ENCODE peak calls at places on chromosomes 12 and 14, in nine cellular contexts. One of them, this sample, is unnamed.

GRCh38 chr12:95336387-95337067 is 118.9 kb downstream of the VEZT start:
- DNase-seq in WTC11: peak
- DNase-seq in endothelial cell: peak
- DNase-seq in neural progenitor cell: peak
- DNase-seq in uterus: peak
- DNase-seq in neural crest cell: peak
- DNase-seq in dorsolateral prefrontal cortex: peak
- DNase-seq in lung: peak
- DNase-seq in heart right ventricle: peak
- DNase-seq in this sample: peak

GRCh38 chr12:31752450-31752849 is 23.6 kb upstream of the AMN1 start:
- DNase-seq in WTC11: no peak
- DNase-seq in endothelial cell: no peak
- DNase-seq in neural progenitor cell: no peak
- DNase-seq in uterus: no peak
- DNase-seq in neural crest cell: no peak
- DNase-seq in dorsolateral prefrontal cortex: no peak
- DNase-seq in lung: no peak
- DNase-seq in heart right ventricle: no peak
- DNase-seq in this sample: no peak

GRCh38 chr12:59453461-59453860 is 142.4 kb upstream of the SLC16A7 start:
- DNase-seq in WTC11: no peak
- DNase-seq in endothelial cell: no peak
- DNase-seq in neural progenitor cell: no peak
- DNase-seq in uterus: no peak
- DNase-seq in neural crest cell: no peak
- DNase-seq in dorsolateral prefrontal cortex: no peak
- DNase-seq in lung: no peak
- DNase-seq in heart right ventricle: no peak
- DNase-seq in this sample: no peak

GRCh38 chr12:133165776-133166175 is 15.5 kb upstream of the ZNF268 start:
- DNase-seq in WTC11: no peak
- DNase-seq in endothelial cell: no peak
- DNase-seq in neural progenitor cell: no peak
- DNase-seq in uterus: no peak
- DNase-seq in neural crest cell: no peak
- DNase-seq in dorsolateral prefrontal cortex: no peak
- DNase-seq in lung: no peak
- DNase-seq in heart right ventricle: no peak
- DNase-seq in this sample: no peak

GRCh38 chr12:18868673-18869072 is 130.8 kb downstream of the CAPZA3 start:
- DNase-seq in WTC11: no peak
- DNase-seq in endothelial cell: no peak
- DNase-seq in neural progenitor cell: no peak
- DNase-seq in uterus: no peak
- DNase-seq in neural crest cell: no peak
- DNase-seq in dorsolateral prefrontal cortex: no peak
- DNase-seq in lung: no peak
- DNase-seq in heart right ventricle: no peak
- DNase-seq in this sample: no peak

GRCh38 chr14:95527392-95528002 is 7.4 kb upstream of the GLRX5 start:
- DNase-seq in WTC11: no peak
- DNase-seq in endothelial cell: peak
- DNase-seq in neural progenitor cell: peak
- DNase-seq in uterus: peak
- DNase-seq in neural crest cell: no peak
- DNase-seq in dorsolateral prefrontal cortex: no peak
- DNase-seq in lung: no peak
- DNase-seq in heart right ventricle: peak
- DNase-seq in this sample: no peak

GRCh38 chr12:42326466-42327226 is 679 bp downstream of the PPHLN1 start:
- DNase-seq in WTC11: no peak
- DNase-seq in endothelial cell: no peak
- DNase-seq in neural progenitor cell: peak
- DNase-seq in uterus: no peak
- DNase-seq in neural crest cell: no peak
- DNase-seq in dorsolateral prefrontal cortex: no peak
- DNase-seq in lung: no peak
- DNase-seq in heart right ventricle: no peak
- DNase-seq in this sample: no peak

GRCh38 chr12:49342066-49342913 is 4.4 kb upstream of the DNAJC22 start:
- DNase-seq in WTC11: peak
- DNase-seq in endothelial cell: peak
- DNase-seq in neural progenitor cell: peak
- DNase-seq in uterus: peak
- DNase-seq in neural crest cell: peak
- DNase-seq in dorsolateral prefrontal cortex: peak
- DNase-seq in lung: peak
- DNase-seq in heart right ventricle: peak
- DNase-seq in this sample: peak

GRCh38 chr12:14365294-14366210 is at the start of gene ATF7IP:
- DNase-seq in WTC11: peak
- DNase-seq in endothelial cell: peak
- DNase-seq in neural progenitor cell: peak
- DNase-seq in uterus: peak
- DNase-seq in neural crest cell: peak
- DNase-seq in dorsolateral prefrontal cortex: peak
- DNase-seq in lung: peak
- DNase-seq in heart right ventricle: peak
- DNase-seq in this sample: peak

GRCh38 chr12:64566882-64567517 is 43.3 kb upstream of the RASSF3 start:
- DNase-seq in WTC11: no peak
- DNase-seq in endothelial cell: no peak
- DNase-seq in neural progenitor cell: peak
- DNase-seq in uterus: no peak
- DNase-seq in neural crest cell: no peak
- DNase-seq in dorsolateral prefrontal cortex: no peak
- DNase-seq in lung: no peak
- DNase-seq in heart right ventricle: no peak
- DNase-seq in this sample: no peak

GRCh38 chr12:102971227-102971626 is 13.8 kb downstream of the ASCL1 start:
- DNase-seq in WTC11: no peak
- DNase-seq in endothelial cell: no peak
- DNase-seq in neural progenitor cell: no peak
- DNase-seq in uterus: no peak
- DNase-seq in neural crest cell: no peak
- DNase-seq in dorsolateral prefrontal cortex: no peak
- DNase-seq in lung: no peak
- DNase-seq in heart right ventricle: no peak
- DNase-seq in this sample: no peak

GRCh38 chr14:49089078-49089477 is 497.1 kb downstream of the RPS29 start:
- DNase-seq in WTC11: no peak
- DNase-seq in endothelial cell: no peak
- DNase-seq in neural progenitor cell: no peak
- DNase-seq in uterus: no peak
- DNase-seq in neural crest cell: no peak
- DNase-seq in dorsolateral prefrontal cortex: no peak
- DNase-seq in lung: no peak
- DNase-seq in heart right ventricle: no peak
- DNase-seq in this sample: no peak

GRCh38 chr14:91927800-91928199 is 19.7 kb downstream of the FBLN5 start:
- DNase-seq in WTC11: no peak
- DNase-seq in endothelial cell: no peak
- DNase-seq in neural progenitor cell: no peak
- DNase-seq in uterus: no peak
- DNase-seq in neural crest cell: no peak
- DNase-seq in dorsolateral prefrontal cortex: no peak
- DNase-seq in lung: no peak
- DNase-seq in heart right ventricle: no peak
- DNase-seq in this sample: no peak

GRCh38 chr14:91924871-91925726 is 22.4 kb downstream of the FBLN5 start:
- DNase-seq in WTC11: peak
- DNase-seq in endothelial cell: no peak
- DNase-seq in neural progenitor cell: no peak
- DNase-seq in uterus: no peak
- DNase-seq in neural crest cell: no peak
- DNase-seq in dorsolateral prefrontal cortex: no peak
- DNase-seq in lung: no peak
- DNase-seq in heart right ventricle: no peak
- DNase-seq in this sample: no peak

GRCh38 chr14:91926131-91926890 is 21.2 kb downstream of the FBLN5 start:
- DNase-seq in WTC11: no peak
- DNase-seq in endothelial cell: no peak
- DNase-seq in neural progenitor cell: no peak
- DNase-seq in uterus: no peak
- DNase-seq in neural crest cell: no peak
- DNase-seq in dorsolateral prefrontal cortex: no peak
- DNase-seq in lung: no peak
- DNase-seq in heart right ventricle: no peak
- DNase-seq in this sample: no peak

GRCh38 chr14:91927216-91927615 is 20.3 kb downstream of the FBLN5 start:
- DNase-seq in WTC11: no peak
- DNase-seq in endothelial cell: no peak
- DNase-seq in neural progenitor cell: no peak
- DNase-seq in uterus: no peak
- DNase-seq in neural crest cell: no peak
- DNase-seq in dorsolateral prefrontal cortex: no peak
- DNase-seq in lung: no peak
- DNase-seq in heart right ventricle: no peak
- DNase-seq in this sample: no peak

GRCh38 chr14:91925727-91926121 is 21.8 kb downstream of the FBLN5 start:
- DNase-seq in WTC11: no peak
- DNase-seq in endothelial cell: no peak
- DNase-seq in neural progenitor cell: no peak
- DNase-seq in uterus: no peak
- DNase-seq in neural crest cell: no peak
- DNase-seq in dorsolateral prefrontal cortex: no peak
- DNase-seq in lung: no peak
- DNase-seq in heart right ventricle: no peak
- DNase-seq in this sample: no peak
- TF ChIP-seq CTCF in WTC11: no peak
- TF ChIP-seq CTCF in endothelial cell: no peak
- TF ChIP-seq CTCF in neural progenitor cell: no peak
- TF ChIP-seq CTCF in uterus: no peak
- TF ChIP-seq CTCF in neural crest cell: no peak
- TF ChIP-seq CTCF in dorsolateral prefrontal cortex: no peak
- TF ChIP-seq CTCF in lung: no peak
- TF ChIP-seq CTCF in heart right ventricle: no peak
- TF ChIP-seq CTCF in this sample: no peak

DNA sequence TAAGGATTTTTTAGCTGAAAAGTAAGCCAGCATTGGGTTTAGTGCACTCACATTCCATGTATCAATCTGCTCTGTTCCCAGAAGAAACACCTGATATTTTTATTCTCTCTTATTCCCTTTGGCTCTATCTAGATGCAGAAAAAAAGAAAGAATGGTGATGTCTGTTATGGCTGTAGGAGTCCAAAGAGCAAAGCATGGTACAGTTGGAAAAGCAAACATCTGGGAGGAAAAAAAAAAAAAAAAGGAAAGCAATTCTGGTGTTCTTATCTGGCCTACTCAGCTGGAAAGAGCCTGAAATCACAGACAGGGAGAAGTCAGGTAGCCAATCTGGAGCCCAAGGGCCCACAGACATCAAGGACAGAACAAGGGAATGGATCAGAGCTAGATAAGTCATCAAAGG is 293.9 kb downstream of the DUSP6 start:
- DNase-seq in WTC11: no peak
- DNase-seq in endothelial cell: no peak
- DNase-seq in neural progenitor cell: no peak
- DNase-seq in uterus: no peak
- DNase-seq in neural crest cell: no peak
- DNase-seq in dorsolateral prefrontal cortex: no peak
- DNase-seq in lung: no peak
- DNase-seq in heart right ventricle: no peak
- DNase-seq in this sample: no peak
- TF ChIP-seq CTCF in WTC11: no peak
- TF ChIP-seq CTCF in endothelial cell: no peak
- TF ChIP-seq CTCF in neural progenitor cell: no peak
- TF ChIP-seq CTCF in uterus: no peak
- TF ChIP-seq CTCF in neural crest cell: no peak
- TF ChIP-seq CTCF in dorsolateral prefrontal cortex: no peak
- TF ChIP-seq CTCF in lung: no peak
- TF ChIP-seq CTCF in heart right ventricle: no peak
- TF ChIP-seq CTCF in this sample: no peak

DNA sequence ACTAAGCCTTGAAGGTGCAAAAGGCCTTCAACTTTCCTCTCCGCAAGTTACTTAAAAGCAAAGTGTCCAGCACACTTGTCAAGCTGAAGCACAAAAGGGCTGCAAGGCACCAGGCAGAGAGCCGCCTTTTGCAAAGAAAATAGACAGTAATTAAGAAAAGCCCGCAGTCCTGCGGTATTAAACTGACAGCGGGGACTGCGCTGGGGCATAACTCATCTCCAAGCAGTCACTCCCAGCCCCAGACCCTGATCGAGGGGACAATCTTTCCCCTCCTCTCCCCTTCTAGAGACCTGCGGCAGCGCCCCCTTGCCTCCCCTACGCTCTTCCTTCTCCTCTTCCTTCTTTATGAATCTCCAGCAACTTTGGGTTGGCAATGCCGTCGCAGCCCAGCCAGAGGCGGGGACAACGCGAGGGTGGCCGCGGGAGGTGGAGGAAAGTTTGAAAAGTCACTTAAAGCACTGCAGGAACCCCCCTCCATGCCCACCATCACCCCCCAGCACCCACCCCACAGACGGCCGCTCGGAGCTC is 200.9 kb upstream of the CAND1 start:
- DNase-seq in WTC11: peak
- DNase-seq in endothelial cell: peak
- DNase-seq in neural progenitor cell: peak
- DNase-seq in uterus: no peak
- DNase-seq in neural crest cell: peak
- DNase-seq in dorsolateral prefrontal cortex: no peak
- DNase-seq in lung: no peak
- DNase-seq in heart right ventricle: no peak
- DNase-seq in this sample: no peak
- TF ChIP-seq CTCF in WTC11: no peak
- TF ChIP-seq CTCF in endothelial cell: no peak
- TF ChIP-seq CTCF in neural progenitor cell: peak
- TF ChIP-seq CTCF in uterus: no peak
- TF ChIP-seq CTCF in neural crest cell: no peak
- TF ChIP-seq CTCF in dorsolateral prefrontal cortex: no peak
- TF ChIP-seq CTCF in lung: no peak
- TF ChIP-seq CTCF in heart right ventricle: no peak
- TF ChIP-seq CTCF in this sample: peak

DNA sequence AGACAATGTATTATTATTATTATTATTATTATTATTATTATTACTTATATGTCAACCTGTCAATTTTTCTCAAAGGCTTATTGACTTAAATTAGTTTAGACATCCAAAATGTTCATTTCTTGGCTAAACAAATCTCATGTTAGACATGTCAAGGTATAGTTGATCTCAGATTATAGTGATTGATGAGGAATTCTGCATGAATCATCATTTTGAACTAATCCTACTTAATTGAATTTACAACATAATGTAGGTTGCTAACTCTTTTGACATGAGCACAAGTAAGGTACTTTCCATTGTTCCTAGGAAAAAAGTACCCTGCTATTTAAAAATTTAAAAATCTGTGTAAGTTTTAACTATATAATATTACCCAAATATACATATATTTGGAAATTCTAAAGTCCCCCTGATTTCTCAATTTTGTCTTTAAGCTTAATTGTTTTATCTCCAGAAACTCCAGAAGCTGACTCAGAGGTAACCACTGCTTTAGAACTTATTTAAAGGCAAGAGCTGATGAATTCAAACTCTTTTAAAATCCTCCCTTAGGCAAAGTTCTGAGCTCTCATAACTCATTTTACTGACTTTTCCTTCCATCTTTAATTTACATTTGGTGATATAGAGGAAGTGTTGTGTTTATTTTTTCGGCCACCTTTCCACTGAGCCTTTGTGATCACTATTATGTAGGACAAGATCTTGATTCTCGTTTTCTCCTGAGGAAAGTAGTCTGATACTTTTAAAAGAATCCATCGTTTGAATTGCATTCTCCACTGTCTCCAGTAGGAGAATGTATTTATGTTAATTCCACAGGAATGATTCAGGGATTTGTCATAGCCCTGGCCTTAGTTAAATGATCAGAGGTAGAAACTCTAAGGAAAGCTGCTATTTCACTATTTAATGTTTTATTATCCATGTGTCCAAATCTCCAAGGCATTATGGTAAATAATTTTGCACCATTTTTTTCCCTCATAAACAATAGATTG is 1304.5 kb downstream of the AACS start:
- DNase-seq in WTC11: no peak
- DNase-seq in endothelial cell: no peak
- DNase-seq in neural progenitor cell: no peak
- DNase-seq in uterus: no peak
- DNase-seq in neural crest cell: no peak
- DNase-seq in dorsolateral prefrontal cortex: no peak
- DNase-seq in lung: no peak
- DNase-seq in heart right ventricle: no peak
- DNase-seq in this sample: no peak
- TF ChIP-seq CTCF in WTC11: no peak
- TF ChIP-seq CTCF in endothelial cell: no peak
- TF ChIP-seq CTCF in neural progenitor cell: peak
- TF ChIP-seq CTCF in uterus: no peak
- TF ChIP-seq CTCF in neural crest cell: no peak
- TF ChIP-seq CTCF in dorsolateral prefrontal cortex: no peak
- TF ChIP-seq CTCF in lung: no peak
- TF ChIP-seq CTCF in heart right ventricle: no peak
- TF ChIP-seq CTCF in this sample: no peak

This sample was measured in progenitor cell of endocrine pancreas.